ENCODE peak calls at places on chromosomes 3 and 15, in four cellular contexts. N is uterus, H is astrocyte of the cerebellum, Z is heart right ventricle. U is an unnamed sample.

GRCh38 chr3:60017631-60018030 is 967.8 kb upstream of the CFAP20DC start:
- DNase-seq in N (no peak), H (peak; percentile 93), Z (no peak), U (no peak)

GRCh38 chr3:157156844-157157635 is 2.9 kb downstream of the CCNL1 start:
- DNase-seq in H (no peak), Z (no peak), N (no peak), U (no peak)

GRCh38 chr3:165130709-165131108 is 52.4 kb upstream of the SI start:
- DNase-seq in Z (no peak), N (no peak), H (no peak), U (no peak)

GRCh38 chr3:47412453-47412756 is 31.6 kb downstream of the PTPN23 start:
- DNase-seq in N (no peak), H (no peak), Z (no peak), U (no peak)

GRCh38 chr3:12541625-12542024 is 3.7 kb downstream of the MKRN2OS start:
- DNase-seq in H (no peak), N (no peak), Z (no peak), U (no peak)

GRCh38 chr3:194330579-194330978 is 20.5 kb downstream of the CPN2 start:
- DNase-seq in N (no peak), H (no peak), Z (peak; percentile 68), U (no peak)

GRCh38 chr3:15633766-15634588 is 32.4 kb downstream of the BTD start:
- DNase-seq in H (no peak), N (no peak), Z (no peak), U (no peak)

GRCh38 chr3:171811059-171811912 is 1.0 kb upstream of the PLD1 start:
- DNase-seq in N (peak; percentile 70), H (no peak), Z (no peak), U (peak; percentile 91)

DNA sequence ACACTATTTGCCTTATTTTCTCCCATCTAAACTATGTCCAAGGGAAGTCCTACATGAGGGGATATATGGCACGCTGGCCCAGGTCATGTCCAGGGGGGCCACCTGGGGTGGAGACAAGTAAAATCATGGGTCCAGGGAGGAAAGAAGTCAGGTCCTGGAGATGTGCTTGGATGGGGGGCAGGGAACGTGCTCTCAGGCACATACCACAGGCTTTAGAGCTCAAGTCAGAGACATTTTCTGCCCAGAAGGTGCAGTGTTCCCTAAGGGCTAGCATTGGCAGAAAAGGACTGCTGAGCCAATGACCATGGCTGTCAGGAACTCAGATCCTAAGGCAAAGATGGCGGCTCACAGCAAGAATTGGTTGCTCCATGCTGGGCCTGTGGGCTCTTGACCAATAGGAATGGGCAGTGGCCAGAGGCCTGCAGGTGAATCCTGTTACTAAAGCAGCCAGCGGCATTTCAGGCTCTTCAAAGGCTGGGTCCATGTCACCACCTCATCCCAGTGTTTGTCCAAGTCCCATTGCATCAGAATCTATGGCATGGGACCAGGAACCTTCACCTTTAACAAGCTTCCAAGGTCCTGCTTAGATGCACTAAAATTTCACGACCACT is 175.0 kb downstream of the RPLP1 start:
- DNase-seq in H (no peak), N (no peak), Z (no peak), U (no peak)
- H3K4me3 ChIP-seq in H (no peak overlapping the region), N (no peak overlapping the region), Z (no peak overlapping the region), U (no peak overlapping the region)

GRCh38 chr3:37480003-37480402 is 305.6 kb upstream of the LRRFIP2 start:
- DNase-seq in H (no peak), N (no peak), Z (no peak), U (no peak)

GRCh38 chr3:37474936-37475335 is 300.6 kb upstream of the LRRFIP2 start:
- DNase-seq in H (no peak), Z (no peak), N (no peak), U (no peak)

GRCh38 chr3:37477275-37477674 is 302.9 kb upstream of the LRRFIP2 start:
- DNase-seq in Z (no peak), N (no peak), H (no peak), U (no peak)

GRCh38 chr3:37475435-37475834 is 301.1 kb upstream of the LRRFIP2 start:
- DNase-seq in H (no peak), N (no peak), Z (no peak), U (no peak)

DNA sequence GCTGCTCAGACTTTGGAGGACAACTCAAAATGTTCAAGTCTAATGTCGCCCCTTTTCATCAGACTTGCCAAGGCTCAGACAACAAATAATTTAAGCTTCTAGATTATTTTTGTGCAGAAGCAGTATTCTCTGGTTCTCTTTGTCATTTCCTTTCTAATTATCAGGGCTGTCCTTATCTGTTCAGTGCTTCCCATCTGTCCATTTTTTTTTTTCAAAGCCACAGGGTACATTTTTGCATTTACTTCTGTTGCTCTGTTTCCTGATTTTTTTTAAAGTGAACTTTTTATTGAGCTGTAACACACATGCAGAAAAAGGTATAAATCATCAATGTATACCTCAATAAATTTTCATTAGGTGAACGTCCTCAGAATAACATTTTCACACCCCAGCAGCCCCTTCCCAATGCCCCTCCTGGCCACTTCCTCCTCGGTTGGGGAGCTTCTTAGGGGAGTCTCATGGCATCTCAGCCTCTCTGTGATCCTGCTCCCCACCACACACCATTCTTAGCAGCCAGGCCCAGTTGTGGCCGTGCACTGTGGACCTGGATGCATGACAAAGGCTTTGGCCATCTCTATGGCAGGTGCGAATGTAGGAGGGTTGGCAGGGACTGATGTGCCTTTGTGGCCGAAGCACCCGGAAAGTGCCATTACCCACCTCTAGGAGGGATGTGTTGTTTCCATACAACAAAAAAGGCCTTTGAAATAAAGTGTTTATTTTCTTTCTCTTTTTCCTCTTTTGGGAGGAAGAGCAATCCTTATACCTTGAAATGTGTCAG is 303.5 kb upstream of the LRRFIP2 start:
- DNase-seq in Z (no peak), H (no peak), N (no peak), U (no peak)
- TF ChIP-seq CTCF in Z (no peak), H (no peak), N (no peak), U (no peak)

GRCh38 chr3:42072930-42073329 is 18.2 kb upstream of the TRAK1 start:
- DNase-seq in Z (no peak), H (no peak), N (no peak), U (no peak)
- H3K4me3 ChIP-seq in Z (peak overlapping the region; percentile 28), H (no peak overlapping the region), N (no peak overlapping the region), U (no peak overlapping the region)

DNA sequence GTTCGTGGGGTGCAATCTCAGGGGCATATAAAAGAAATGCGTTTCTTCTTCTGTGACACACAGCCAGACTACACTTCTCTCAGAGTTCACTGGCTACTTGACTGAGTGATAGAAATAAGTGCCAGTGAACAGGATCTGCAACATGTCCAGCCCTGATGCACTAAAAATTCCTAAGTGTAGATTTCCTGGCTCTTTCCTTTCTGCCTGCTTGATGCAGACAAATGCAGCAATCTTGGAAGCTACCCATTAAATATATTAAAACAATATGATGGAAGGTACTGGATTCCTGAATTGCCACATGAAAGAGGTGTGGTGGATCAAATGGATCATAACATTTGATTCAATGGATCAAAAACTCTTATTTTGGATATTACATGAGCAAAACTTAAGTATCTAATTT is 222.7 kb downstream of the ZNF385D start:
- DNase-seq in H (no peak), Z (no peak), N (no peak), U (no peak)
- TF ChIP-seq CTCF in H (no peak), Z (no peak), N (no peak), U (no peak)

DNA sequence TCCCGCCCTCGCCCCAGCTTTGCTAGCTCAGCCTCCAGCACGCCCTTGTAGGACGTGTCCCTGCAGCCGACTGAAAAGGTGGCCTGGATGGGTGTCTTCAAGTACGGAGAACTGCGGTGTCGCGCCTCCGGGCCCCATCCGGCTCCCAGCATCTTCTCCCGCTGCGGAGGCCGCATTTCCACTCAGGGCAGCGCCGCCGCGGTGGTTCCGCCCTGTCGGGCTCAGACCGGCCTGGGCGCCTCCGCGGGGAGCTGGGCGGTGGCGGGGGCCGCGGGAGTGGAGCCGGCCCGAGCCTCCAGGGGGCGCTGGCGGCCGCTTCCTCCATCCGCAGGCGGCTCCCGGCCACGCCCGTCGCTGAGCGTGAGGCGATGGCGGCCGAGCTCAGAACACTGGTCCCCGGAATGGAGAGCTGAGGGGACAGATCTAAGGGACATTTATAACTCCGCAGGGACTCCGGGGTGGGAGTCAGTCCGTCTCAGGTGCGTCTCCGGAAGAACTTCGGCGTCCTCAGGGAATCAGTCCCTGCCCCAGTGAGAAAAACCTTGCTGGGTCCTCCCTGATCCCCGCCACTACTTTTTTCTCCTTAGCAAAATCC is 13.6 kb upstream of the SMCO1 start:
- DNase-seq in N (peak; percentile 30), H (no peak), Z (peak; percentile 83), U (no peak)
- H3K4me3 ChIP-seq in N (peak overlapping the region; percentile 22), H (peak overlapping the region; percentile 37), Z (peak overlapping the region; percentile 60), U (peak overlapping the region; percentile 55)

GRCh38 chr3:42732196-42732828 is 29.7 kb upstream of the HHATL start:
- DNase-seq in H (no peak), N (no peak), Z (no peak), U (no peak)
- TF ChIP-seq CTCF in H (no peak), N (no peak), Z (no peak), U (no peak)

DNA sequence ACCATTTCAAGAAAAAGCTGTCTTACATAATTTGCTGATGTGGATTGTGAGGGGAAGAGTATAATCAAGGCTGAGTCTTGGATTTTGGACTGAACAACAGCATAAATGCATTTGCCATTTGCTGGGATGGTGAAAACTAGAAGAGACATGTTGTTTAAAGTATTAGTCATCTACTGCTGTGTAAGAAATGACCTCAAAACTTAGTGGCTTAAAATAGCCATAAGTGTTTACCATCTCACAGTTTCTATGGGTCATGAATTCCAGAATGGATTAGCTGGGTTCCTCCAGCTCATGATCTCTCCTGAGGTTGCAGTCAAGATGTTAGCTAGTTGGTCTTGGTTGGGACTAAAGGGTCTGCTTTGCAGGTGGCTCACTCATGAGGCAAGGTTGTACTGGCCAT is 66.2 kb downstream of the SCN11A start:
- DNase-seq in H (no peak), Z (no peak), N (no peak), U (no peak)
- H3K4me3 ChIP-seq in H (no peak overlapping the region), Z (no peak overlapping the region), N (no peak overlapping the region), U (no peak overlapping the region)

DNA sequence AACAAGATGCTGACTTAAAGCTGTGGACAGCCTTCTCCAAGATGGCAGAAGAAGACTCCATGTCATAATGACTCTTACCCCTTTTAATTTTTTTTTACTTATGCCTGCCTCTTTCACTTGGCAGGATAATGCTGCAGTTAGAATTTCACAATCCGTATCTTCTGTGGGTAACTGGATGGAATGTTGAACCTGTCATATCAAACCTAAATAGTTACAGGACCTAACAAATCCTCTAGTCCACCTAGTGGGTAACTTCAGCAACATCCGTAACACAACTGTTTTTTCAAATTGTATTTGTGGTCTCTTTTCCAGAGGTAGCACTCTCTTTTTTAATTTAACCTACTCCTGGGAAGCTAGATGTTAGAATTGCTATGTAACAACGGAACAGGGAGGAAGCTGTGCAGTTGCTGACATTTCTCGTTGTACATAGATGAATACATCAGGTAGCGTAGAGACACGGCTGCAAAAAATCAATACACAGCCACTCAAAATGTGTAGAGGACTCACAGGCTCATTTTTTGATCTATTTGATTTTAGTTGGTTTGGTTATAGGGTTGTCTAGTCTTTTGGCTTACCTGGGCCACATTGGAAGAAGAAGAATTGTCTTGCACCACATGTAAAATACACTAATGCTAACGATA is 43.9 kb upstream of the TRPM1 start:
- DNase-seq in H (no peak), N (no peak), Z (no peak), U (no peak)
- TF ChIP-seq CTCF in H (peak; percentile 15), N (no peak), Z (no peak), U (peak; percentile 22)

U was measured in AG04450.